ENCODE peak calls at places on chromosome 15, in four cellular contexts. One of them, this sample, is unnamed.

GRCh38 chr15:99267957-99268356 is 16.7 kb downstream of the LRRC28 start:
- ATAC-seq in A549: no peak
- ATAC-seq in stimulated activated naive CD8-positive, alpha-beta T cell treated with anti-CD3 and anti-CD28 coated beads, Interleukin-15, Interleukin-2, amounts not matched to agents 100 U/mL and 50 U/mL, for 24 hours: no peak
- ATAC-seq in gastroesophageal sphincter: no peak
- ATAC-seq in this sample: no peak

GRCh38 chr15:89749951-89750559 is 994 bp downstream of the MESP1 start:
- ATAC-seq in A549: peak
- ATAC-seq in stimulated activated naive CD8-positive, alpha-beta T cell treated with anti-CD3 and anti-CD28 coated beads, Interleukin-15, Interleukin-2, amounts not matched to agents 100 U/mL and 50 U/mL, for 24 hours: peak
- ATAC-seq in gastroesophageal sphincter: peak
- ATAC-seq in this sample: no peak

GRCh38 chr15:47961401-47962090 is 159.2 kb upstream of the SLC24A5 start:
- ATAC-seq in A549: no peak
- ATAC-seq in stimulated activated naive CD8-positive, alpha-beta T cell treated with anti-CD3 and anti-CD28 coated beads, Interleukin-15, Interleukin-2, amounts not matched to agents 100 U/mL and 50 U/mL, for 24 hours: peak
- ATAC-seq in gastroesophageal sphincter: no peak
- ATAC-seq in this sample: no peak

GRCh38 chr15:99818872-99819271 is 85.6 kb upstream of the LYSMD4 start:
- ATAC-seq in A549: no peak
- ATAC-seq in stimulated activated naive CD8-positive, alpha-beta T cell treated with anti-CD3 and anti-CD28 coated beads, Interleukin-15, Interleukin-2, amounts not matched to agents 100 U/mL and 50 U/mL, for 24 hours: no peak
- ATAC-seq in gastroesophageal sphincter: no peak
- ATAC-seq in this sample: no peak

GRCh38 chr15:99143655-99144610 is 39.1 kb downstream of the SYNM start:
- ATAC-seq in A549: peak
- ATAC-seq in stimulated activated naive CD8-positive, alpha-beta T cell treated with anti-CD3 and anti-CD28 coated beads, Interleukin-15, Interleukin-2, amounts not matched to agents 100 U/mL and 50 U/mL, for 24 hours: no peak
- ATAC-seq in gastroesophageal sphincter: peak
- ATAC-seq in this sample: no peak

GRCh38 chr15:35751421-35752133 is 205.6 kb upstream of the DPH6 start:
- ATAC-seq in A549: peak
- ATAC-seq in stimulated activated naive CD8-positive, alpha-beta T cell treated with anti-CD3 and anti-CD28 coated beads, Interleukin-15, Interleukin-2, amounts not matched to agents 100 U/mL and 50 U/mL, for 24 hours: no peak
- ATAC-seq in gastroesophageal sphincter: peak
- ATAC-seq in this sample: peak

GRCh38 chr15:57165992-57166391 is 210.3 kb upstream of the CGNL1 start:
- ATAC-seq in A549: no peak
- ATAC-seq in stimulated activated naive CD8-positive, alpha-beta T cell treated with anti-CD3 and anti-CD28 coated beads, Interleukin-15, Interleukin-2, amounts not matched to agents 100 U/mL and 50 U/mL, for 24 hours: peak
- ATAC-seq in gastroesophageal sphincter: no peak
- ATAC-seq in this sample: peak

GRCh38 chr15:92527197-92527596 is 128.4 kb downstream of the FAM174B start:
- ATAC-seq in A549: no peak
- ATAC-seq in stimulated activated naive CD8-positive, alpha-beta T cell treated with anti-CD3 and anti-CD28 coated beads, Interleukin-15, Interleukin-2, amounts not matched to agents 100 U/mL and 50 U/mL, for 24 hours: no peak
- ATAC-seq in gastroesophageal sphincter: peak
- ATAC-seq in this sample: no peak

GRCh38 chr15:72733941-72734738 is 48.1 kb downstream of the BBS4 start:
- ATAC-seq in A549: no peak
- ATAC-seq in stimulated activated naive CD8-positive, alpha-beta T cell treated with anti-CD3 and anti-CD28 coated beads, Interleukin-15, Interleukin-2, amounts not matched to agents 100 U/mL and 50 U/mL, for 24 hours: no peak
- ATAC-seq in gastroesophageal sphincter: no peak
- ATAC-seq in this sample: no peak

GRCh38 chr15:50653156-50653743 is 33.3 kb downstream of the TRPM7 start:
- ATAC-seq in A549: no peak
- ATAC-seq in stimulated activated naive CD8-positive, alpha-beta T cell treated with anti-CD3 and anti-CD28 coated beads, Interleukin-15, Interleukin-2, amounts not matched to agents 100 U/mL and 50 U/mL, for 24 hours: no peak
- ATAC-seq in gastroesophageal sphincter: no peak
- ATAC-seq in this sample: no peak

GRCh38 chr15:63000706-63001105 is 41.8 kb upstream of the TPM1 start:
- ATAC-seq in A549: no peak
- ATAC-seq in stimulated activated naive CD8-positive, alpha-beta T cell treated with anti-CD3 and anti-CD28 coated beads, Interleukin-15, Interleukin-2, amounts not matched to agents 100 U/mL and 50 U/mL, for 24 hours: no peak
- ATAC-seq in gastroesophageal sphincter: no peak
- ATAC-seq in this sample: no peak

GRCh38 chr15:85832389-85832788 is 37.7 kb upstream of the KLHL25 start:
- ATAC-seq in A549: no peak
- ATAC-seq in stimulated activated naive CD8-positive, alpha-beta T cell treated with anti-CD3 and anti-CD28 coated beads, Interleukin-15, Interleukin-2, amounts not matched to agents 100 U/mL and 50 U/mL, for 24 hours: no peak
- ATAC-seq in gastroesophageal sphincter: no peak
- ATAC-seq in this sample: no peak

GRCh38 chr15:69813881-69814280 is 283.8 kb downstream of the TLE3 start:
- ATAC-seq in A549: no peak
- ATAC-seq in stimulated activated naive CD8-positive, alpha-beta T cell treated with anti-CD3 and anti-CD28 coated beads, Interleukin-15, Interleukin-2, amounts not matched to agents 100 U/mL and 50 U/mL, for 24 hours: no peak
- ATAC-seq in gastroesophageal sphincter: no peak
- ATAC-seq in this sample: no peak

GRCh38 chr15:89514596-89515406 is 18.4 kb upstream of the RHCG start:
- ATAC-seq in A549: peak
- ATAC-seq in stimulated activated naive CD8-positive, alpha-beta T cell treated with anti-CD3 and anti-CD28 coated beads, Interleukin-15, Interleukin-2, amounts not matched to agents 100 U/mL and 50 U/mL, for 24 hours: peak
- ATAC-seq in gastroesophageal sphincter: no peak
- ATAC-seq in this sample: no peak

GRCh38 chr15:40901053-40901443 is 6.8 kb downstream of the VPS18 start:
- ATAC-seq in A549: no peak
- ATAC-seq in stimulated activated naive CD8-positive, alpha-beta T cell treated with anti-CD3 and anti-CD28 coated beads, Interleukin-15, Interleukin-2, amounts not matched to agents 100 U/mL and 50 U/mL, for 24 hours: no peak
- ATAC-seq in gastroesophageal sphincter: no peak
- ATAC-seq in this sample: no peak

GRCh38 chr15:90016721-90017120 is 15.6 kb downstream of the ZNF710 start:
- ATAC-seq in A549: no peak
- ATAC-seq in stimulated activated naive CD8-positive, alpha-beta T cell treated with anti-CD3 and anti-CD28 coated beads, Interleukin-15, Interleukin-2, amounts not matched to agents 100 U/mL and 50 U/mL, for 24 hours: no peak
- ATAC-seq in gastroesophageal sphincter: no peak
- ATAC-seq in this sample: no peak

GRCh38 chr15:51336011-51336410 is 2.4 kb downstream of the CYP19A1 start:
- ATAC-seq in A549: no peak
- ATAC-seq in stimulated activated naive CD8-positive, alpha-beta T cell treated with anti-CD3 and anti-CD28 coated beads, Interleukin-15, Interleukin-2, amounts not matched to agents 100 U/mL and 50 U/mL, for 24 hours: no peak
- ATAC-seq in gastroesophageal sphincter: peak
- ATAC-seq in this sample: no peak

GRCh38 chr15:72227192-72227586 is 3.8 kb downstream of the PKM start:
- ATAC-seq in A549: no peak
- ATAC-seq in stimulated activated naive CD8-positive, alpha-beta T cell treated with anti-CD3 and anti-CD28 coated beads, Interleukin-15, Interleukin-2, amounts not matched to agents 100 U/mL and 50 U/mL, for 24 hours: peak
- ATAC-seq in gastroesophageal sphincter: no peak
- ATAC-seq in this sample: no peak

GRCh38 chr15:80233511-80234080 is 18.4 kb downstream of the CTXND1 start:
- ATAC-seq in A549: no peak
- ATAC-seq in stimulated activated naive CD8-positive, alpha-beta T cell treated with anti-CD3 and anti-CD28 coated beads, Interleukin-15, Interleukin-2, amounts not matched to agents 100 U/mL and 50 U/mL, for 24 hours: no peak
- ATAC-seq in gastroesophageal sphincter: no peak
- ATAC-seq in this sample: no peak

GRCh38 chr15:50813865-50814264 is 48.4 kb upstream of the SPPL2A start:
- ATAC-seq in A549: no peak
- ATAC-seq in stimulated activated naive CD8-positive, alpha-beta T cell treated with anti-CD3 and anti-CD28 coated beads, Interleukin-15, Interleukin-2, amounts not matched to agents 100 U/mL and 50 U/mL, for 24 hours: no peak
- ATAC-seq in gastroesophageal sphincter: no peak
- ATAC-seq in this sample: peak

GRCh38 chr15:85889956-85890619 is 95.4 kb upstream of the KLHL25 start:
- ATAC-seq in A549: no peak
- ATAC-seq in stimulated activated naive CD8-positive, alpha-beta T cell treated with anti-CD3 and anti-CD28 coated beads, Interleukin-15, Interleukin-2, amounts not matched to agents 100 U/mL and 50 U/mL, for 24 hours: no peak
- ATAC-seq in gastroesophageal sphincter: no peak
- ATAC-seq in this sample: no peak

GRCh38 chr15:52085289-52085688 is 27.3 kb downstream of the BCL2L10 start:
- ATAC-seq in A549: no peak
- ATAC-seq in stimulated activated naive CD8-positive, alpha-beta T cell treated with anti-CD3 and anti-CD28 coated beads, Interleukin-15, Interleukin-2, amounts not matched to agents 100 U/mL and 50 U/mL, for 24 hours: no peak
- ATAC-seq in gastroesophageal sphincter: no peak
- ATAC-seq in this sample: no peak

GRCh38 chr15:45343258-45343860 is 35.0 kb downstream of the GATM start:
- ATAC-seq in A549: no peak
- ATAC-seq in stimulated activated naive CD8-positive, alpha-beta T cell treated with anti-CD3 and anti-CD28 coated beads, Interleukin-15, Interleukin-2, amounts not matched to agents 100 U/mL and 50 U/mL, for 24 hours: no peak
- ATAC-seq in gastroesophageal sphincter: no peak
- ATAC-seq in this sample: no peak

GRCh38 chr15:87680200-87680599 is 576.3 kb downstream of the NTRK3 start:
- ATAC-seq in A549: no peak
- ATAC-seq in stimulated activated naive CD8-positive, alpha-beta T cell treated with anti-CD3 and anti-CD28 coated beads, Interleukin-15, Interleukin-2, amounts not matched to agents 100 U/mL and 50 U/mL, for 24 hours: no peak
- ATAC-seq in gastroesophageal sphincter: no peak
- ATAC-seq in this sample: no peak